ENCODE peak calls at places on chromosomes 12 and 14, in five cellular contexts. One of them, this sample, is unnamed.

GRCh38 chr14:96145116-96145864 is 59.3 kb upstream of the BDKRB2 start:
- DNase-seq in GM12878: no peak
- DNase-seq in HepG2: no peak
- DNase-seq in HCT116: no peak
- DNase-seq in H1: peak; percentile 7
- DNase-seq in this sample: no peak

GRCh38 chr14:61610900-61611299 is 84.4 kb upstream of the HIF1A start:
- DNase-seq in GM12878: no peak
- DNase-seq in HepG2: no peak
- DNase-seq in HCT116: no peak
- DNase-seq in H1: no peak
- DNase-seq in this sample: no peak

GRCh38 chr14:88853129-88853528 is 28.7 kb downstream of the TTC8 start:
- DNase-seq in GM12878: no peak
- DNase-seq in HepG2: no peak
- DNase-seq in HCT116: no peak
- DNase-seq in H1: no peak
- DNase-seq in this sample: no peak

GRCh38 chr12:20483776-20484175 is 115.4 kb downstream of the PDE3A start:
- DNase-seq in GM12878: no peak
- DNase-seq in HepG2: no peak
- DNase-seq in HCT116: no peak
- DNase-seq in H1: no peak
- DNase-seq in this sample: no peak

GRCh38 chr12:54416908-54417603 is 2.0 kb downstream of the ITGA5 start:
- DNase-seq in GM12878: no peak
- DNase-seq in HepG2: no peak
- DNase-seq in HCT116: no peak
- DNase-seq in H1: no peak
- DNase-seq in this sample: peak; percentile 51

GRCh38 chr14:80447396-80447795 is 236.1 kb upstream of the DIO2 start:
- DNase-seq in GM12878: no peak
- DNase-seq in HepG2: no peak
- DNase-seq in HCT116: no peak
- DNase-seq in H1: no peak
- DNase-seq in this sample: no peak

GRCh38 chr12:132560421-132560830 is 50.0 kb downstream of the LRCOL1 start:
- DNase-seq in GM12878: no peak
- DNase-seq in HepG2: no peak
- DNase-seq in HCT116: no peak
- DNase-seq in H1: peak; percentile 72
- DNase-seq in this sample: peak; percentile 66

GRCh38 chr12:114774181-114774580 is 90.2 kb upstream of the TBX3 start:
- DNase-seq in GM12878: no peak
- DNase-seq in HepG2: peak; percentile 67
- DNase-seq in HCT116: peak; percentile 8
- DNase-seq in H1: no peak
- DNase-seq in this sample: no peak

GRCh38 chr14:59239030-59239429 is 50.6 kb downstream of the DAAM1 start:
- DNase-seq in GM12878: no peak
- DNase-seq in HepG2: no peak
- DNase-seq in HCT116: no peak
- DNase-seq in H1: no peak
- DNase-seq in this sample: no peak

GRCh38 chr12:64688715-64689114 is 70.5 kb downstream of the GNS start:
- DNase-seq in GM12878: no peak
- DNase-seq in HepG2: no peak
- DNase-seq in HCT116: no peak
- DNase-seq in H1: no peak
- DNase-seq in this sample: no peak

GRCh38 chr14:67892466-67893120 is 73.0 kb downstream of the RAD51B start:
- DNase-seq in GM12878: no peak
- DNase-seq in HepG2: no peak
- DNase-seq in HCT116: no peak
- DNase-seq in H1: no peak
- DNase-seq in this sample: no peak

GRCh38 chr14:102945346-102946130 is 23.1 kb downstream of the AMN start:
- DNase-seq in GM12878: no peak
- DNase-seq in HepG2: no peak
- DNase-seq in HCT116: no peak
- DNase-seq in H1: no peak
- DNase-seq in this sample: no peak

GRCh38 chr12:55039761-55040160 is 20.0 kb downstream of the NEUROD4 start:
- DNase-seq in GM12878: no peak
- DNase-seq in HepG2: no peak
- DNase-seq in HCT116: no peak
- DNase-seq in H1: no peak
- DNase-seq in this sample: no peak

GRCh38 chr12:42552822-42553221 is 36.7 kb downstream of the PRICKLE1 start:
- DNase-seq in GM12878: no peak
- DNase-seq in HepG2: no peak
- DNase-seq in HCT116: no peak
- DNase-seq in H1: peak; percentile 60
- DNase-seq in this sample: no peak

GRCh38 chr12:126268222-126268621 is 1203.0 kb downstream of the AACS start:
- DNase-seq in GM12878: no peak
- DNase-seq in HepG2: no peak
- DNase-seq in HCT116: no peak
- DNase-seq in H1: no peak
- DNase-seq in this sample: no peak

GRCh38 chr14:60222820-60223219 is 26.2 kb upstream of the PPM1A start:
- DNase-seq in GM12878: no peak
- DNase-seq in HepG2: no peak
- DNase-seq in HCT116: no peak
- DNase-seq in H1: no peak
- DNase-seq in this sample: no peak

GRCh38 chr14:50040905-50041465 is 75.4 kb downstream of the VCPKMT start:
- DNase-seq in GM12878: no peak
- DNase-seq in HepG2: no peak
- DNase-seq in HCT116: no peak
- DNase-seq in H1: no peak
- DNase-seq in this sample: no peak

GRCh38 chr14:68306934-68307758 is 485.7 kb downstream of the ZFP36L1 start:
- DNase-seq in GM12878: no peak
- DNase-seq in HepG2: peak; percentile 48
- DNase-seq in HCT116: peak; percentile 21
- DNase-seq in H1: no peak
- DNase-seq in this sample: no peak

GRCh38 chr14:34030864-34031263 is 80.0 kb upstream of the EGLN3 start:
- DNase-seq in GM12878: no peak
- DNase-seq in HepG2: no peak
- DNase-seq in HCT116: no peak
- DNase-seq in H1: no peak
- DNase-seq in this sample: no peak

GRCh38 chr14:65637780-65638179 is 225.2 kb downstream of the FUT8 start:
- DNase-seq in GM12878: peak; percentile 72
- DNase-seq in HepG2: no peak
- DNase-seq in HCT116: no peak
- DNase-seq in H1: no peak
- DNase-seq in this sample: no peak

GRCh38 chr14:104115131-104115600 is 23.2 kb upstream of the KIF26A start:
- DNase-seq in GM12878: no peak
- DNase-seq in HepG2: no peak
- DNase-seq in HCT116: no peak
- DNase-seq in H1: no peak
- DNase-seq in this sample: no peak

GRCh38 chr12:113478351-113479011 is 6.8 kb upstream of the LHX5 start:
- DNase-seq in GM12878: no peak
- DNase-seq in HepG2: no peak
- DNase-seq in HCT116: no peak
- DNase-seq in H1: peak; percentile 69
- DNase-seq in this sample: no peak

GRCh38 chr12:50483488-50483887 is 21.3 kb upstream of the DIP2B start:
- DNase-seq in GM12878: no peak
- DNase-seq in HepG2: no peak
- DNase-seq in HCT116: no peak
- DNase-seq in H1: no peak
- DNase-seq in this sample: no peak

GRCh38 chr12:92827836-92828431 is 101.2 kb downstream of the EEA1 start:
- DNase-seq in GM12878: peak; percentile 12
- DNase-seq in HepG2: peak; percentile 46
- DNase-seq in HCT116: peak; percentile 28
- DNase-seq in H1: no peak
- DNase-seq in this sample: peak; percentile 15

GRCh38 chr12:78802593-78802992 is 62.0 kb upstream of the SYT1 start:
- DNase-seq in GM12878: no peak
- DNase-seq in HepG2: no peak
- DNase-seq in HCT116: no peak
- DNase-seq in H1: no peak
- DNase-seq in this sample: no peak

DNA sequence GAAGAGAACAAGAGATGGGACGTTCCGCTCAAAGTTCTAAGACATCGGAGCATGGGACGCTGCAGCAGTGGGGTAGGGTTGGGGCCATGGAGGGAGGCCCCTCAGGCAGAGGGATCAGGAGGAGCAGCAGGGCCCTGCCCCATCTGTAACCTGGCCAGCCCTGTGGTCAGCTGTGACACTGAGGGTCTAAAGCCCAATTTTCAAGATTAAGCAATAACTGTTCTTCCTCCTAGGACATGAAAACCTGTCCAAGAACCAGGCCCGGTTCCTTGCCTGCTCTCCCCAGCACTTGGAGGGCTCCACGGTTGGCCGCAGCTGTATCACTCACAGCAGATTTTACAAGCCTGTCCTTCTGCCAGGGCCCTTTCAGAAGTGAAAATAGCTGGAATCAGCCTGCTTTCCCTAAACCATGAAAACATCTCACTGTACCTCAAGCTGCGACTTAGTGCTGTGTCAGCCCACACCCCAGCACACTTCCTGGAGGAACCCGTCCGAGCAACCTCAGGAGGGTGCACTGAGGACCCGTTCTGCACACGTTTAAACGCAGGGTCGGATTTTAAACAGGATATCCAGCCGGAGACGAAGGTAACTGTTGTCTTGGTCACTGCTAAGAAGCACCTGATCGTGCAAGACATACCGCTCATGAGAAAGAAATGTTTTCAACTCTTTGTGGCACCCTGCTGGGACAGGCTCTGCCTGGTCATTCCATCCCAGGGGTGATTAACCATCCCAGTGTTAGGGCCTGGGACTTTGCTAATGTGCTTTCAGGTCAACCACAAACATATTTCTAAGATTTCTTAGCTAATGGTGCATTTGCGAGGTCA is 201.9 kb upstream of the DIO3 start:
- DNase-seq in GM12878: no peak
- DNase-seq in HepG2: no peak
- DNase-seq in HCT116: no peak
- DNase-seq in H1: no peak
- DNase-seq in this sample: peak; percentile 20
- TF ChIP-seq SRF in GM12878: no peak
- TF ChIP-seq SRF in HepG2: no peak
- TF ChIP-seq SRF in HCT116: no peak
- TF ChIP-seq SRF in H1: no peak
- TF ChIP-seq SRF in this sample: no peak

DNA sequence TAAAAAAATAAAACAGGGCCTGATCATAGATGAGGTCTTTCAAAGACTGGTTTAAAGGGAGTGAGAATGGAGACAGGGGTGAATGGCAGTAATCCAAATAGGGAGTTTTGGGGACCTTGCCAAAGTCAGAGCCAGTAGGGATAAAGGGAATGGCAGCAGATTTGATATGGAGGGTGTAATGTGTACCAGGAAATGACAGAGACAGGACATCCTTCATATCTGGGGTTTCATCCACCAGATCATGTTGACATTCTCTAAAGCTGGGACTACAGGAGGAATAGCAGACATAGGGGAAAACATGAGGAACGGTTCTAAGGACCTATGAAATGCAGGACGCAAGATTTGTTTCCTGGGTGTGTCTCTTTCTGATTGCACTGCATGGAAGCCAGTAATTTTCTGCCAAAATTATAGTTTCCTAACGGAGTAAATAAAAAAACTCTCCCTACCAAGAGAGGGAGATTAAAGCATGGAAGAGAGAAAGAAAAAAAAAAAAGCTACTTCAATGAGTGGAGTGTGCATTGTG is 169.9 kb downstream of the PRKD1 start:
- DNase-seq in GM12878: no peak
- DNase-seq in HepG2: no peak
- DNase-seq in HCT116: no peak
- DNase-seq in H1: no peak
- DNase-seq in this sample: no peak
- TF ChIP-seq SRF in GM12878: no peak
- TF ChIP-seq SRF in HepG2: no peak
- TF ChIP-seq SRF in HCT116: no peak
- TF ChIP-seq SRF in H1: no peak
- TF ChIP-seq SRF in this sample: no peak

GRCh38 chr14:21408152-21408551 is 24.3 kb upstream of the SUPT16H start:
- DNase-seq in GM12878: no peak
- DNase-seq in HepG2: no peak
- DNase-seq in HCT116: no peak
- DNase-seq in H1: no peak
- DNase-seq in this sample: no peak
- TF ChIP-seq SRF in GM12878: no peak
- TF ChIP-seq SRF in HepG2: no peak
- TF ChIP-seq SRF in HCT116: no peak
- TF ChIP-seq SRF in H1: no peak
- TF ChIP-seq SRF in this sample: no peak

DNA sequence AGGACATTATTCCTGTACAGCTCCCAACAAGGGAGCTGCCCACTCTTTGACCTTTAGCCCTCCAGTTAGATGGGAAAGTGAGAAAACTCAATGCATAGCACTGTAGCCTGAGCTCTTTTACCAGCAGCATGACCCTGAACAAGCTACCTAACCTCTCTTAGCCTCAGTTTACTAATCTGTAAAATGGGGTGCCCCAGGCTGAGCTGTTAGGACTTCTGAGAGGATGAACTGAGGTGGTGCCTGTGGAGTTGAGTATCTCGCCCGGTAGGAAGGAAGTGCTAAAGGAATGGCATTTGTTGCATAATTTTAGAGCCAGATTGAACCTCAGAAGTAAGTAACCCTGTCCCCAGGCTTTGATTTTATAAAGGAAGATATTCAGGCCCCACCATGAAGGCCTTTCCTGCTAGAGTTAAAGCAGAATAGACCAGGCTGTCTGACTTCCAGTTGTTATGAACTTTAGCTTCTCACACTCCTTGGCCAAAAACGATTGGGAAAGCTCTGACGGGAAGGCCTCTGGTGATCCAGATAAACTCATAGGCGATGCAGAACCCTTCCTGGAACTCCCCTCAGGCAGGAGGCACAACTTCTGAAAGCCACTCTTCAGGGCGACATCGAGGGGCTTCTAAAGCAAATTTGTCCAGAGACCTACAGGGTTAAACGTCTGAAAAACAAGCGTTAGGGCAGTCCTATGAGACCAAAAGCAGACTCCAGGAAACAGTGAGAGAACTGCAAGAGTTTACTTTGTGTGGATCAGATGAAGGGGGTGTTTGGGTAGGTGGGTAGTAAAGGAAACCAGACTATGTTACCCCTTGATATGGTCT is 2.5 kb upstream of the SERPINA10 start:
- DNase-seq in GM12878: no peak
- DNase-seq in HepG2: no peak
- DNase-seq in HCT116: no peak
- DNase-seq in H1: peak; percentile 31
- DNase-seq in this sample: no peak
- TF ChIP-seq SRF in GM12878: no peak
- TF ChIP-seq SRF in HepG2: no peak
- TF ChIP-seq SRF in HCT116: no peak
- TF ChIP-seq SRF in H1: no peak
- TF ChIP-seq SRF in this sample: no peak